ENCODE peak calls at places on chromosome X, in five cellular contexts. A, P, Y, K and W are unnamed samples. For H3K4me1 and H3K9me3, the result is how much of the 10 kb centered on the place peaks cover.

GRCh38 chrX:71098302-71098701 is 2.7 kb downstream of the FOXO4 start:
- DNase-seq in Y (peak), P (peak), K (no peak), A (peak), W (peak)

GRCh38 chrX:76428243-76429130 is 977 bp downstream of the MAGEE1 start:
- DNase-seq in K (peak), Y (no peak), P (peak), A (no peak), W (no peak)

GRCh38 chrX:141175786-141176185 is 1.1 kb downstream of the LDOC1 start:
- DNase-seq in A (no peak), K (no peak), P (no peak), Y (no peak), W (no peak)

GRCh38 chrX:23662853-23663252 is 4.4 kb upstream of the PRDX4 start:
- DNase-seq in A (peak), K (no peak), Y (no peak), P (no peak), W (no peak)

GRCh38 chrX:84865113-84865512 is 138.6 kb upstream of the APOOL start:
- DNase-seq in P (no peak), Y (no peak), A (peak), K (no peak), W (no peak)

GRCh38 chrX:119272882-119273806 is 37.1 kb downstream of the PGRMC1 start:
- DNase-seq in K (peak), A (peak), Y (no peak), P (peak), W (no peak)

GRCh38 chrX:105017641-105018040 is 202.9 kb downstream of the TEX13A start:
- DNase-seq in P (no peak), K (no peak), A (no peak), Y (no peak), W (no peak)

GRCh38 chrX:134599173-134599914 is 58.9 kb downstream of the PLAC1 start:
- DNase-seq in P (no peak), Y (no peak), A (peak), K (no peak), W (peak)

GRCh38 chrX:1537031-1537715 is at the start of gene P2RY8:
- DNase-seq in P (peak), K (no peak), A (no peak), Y (peak), W (peak)

GRCh38 chrX:103817502-103817901 is 14.6 kb downstream of the RAB9B start:
- DNase-seq in P (no peak), Y (peak), K (peak), A (peak), W (no peak)

GRCh38 chrX:12978205-12979010 is 3.5 kb downstream of the TMSB4X start:
- DNase-seq in A (peak), P (peak), K (peak), Y (peak), W (no peak)

GRCh38 chrX:97119474-97120109 is 235.9 kb downstream of the RPA4 start:
- DNase-seq in K (no peak), Y (no peak), A (no peak), P (no peak), W (no peak)

GRCh38 chrX:139801397-139801813 is 93.4 kb upstream of the MCF2 start:
- DNase-seq in A (no peak), P (no peak), Y (no peak), K (no peak), W (no peak)

GRCh38 chrX:133600536-133600935 is 185.2 kb upstream of the GPC4 start:
- DNase-seq in Y (no peak), K (no peak), P (no peak), A (no peak), W (no peak)

GRCh38 chrX:138875472-138875871 is 164.0 kb upstream of the FGF13 start:
- DNase-seq in A (no peak), P (no peak), K (no peak), Y (no peak), W (no peak)

GRCh38 chrX:135890087-135890585 is 3.1 kb downstream of the CT45A10 start:
- DNase-seq in K (no peak), A (no peak), P (no peak), Y (no peak), W (no peak)

GRCh38 chrX:24266996-24267395 is 46.9 kb downstream of the SUPT20HL2 start:
- DNase-seq in K (no peak), A (no peak), P (no peak), Y (no peak), W (no peak)

GRCh38 chrX:45191820-45192409 is 8.8 kb downstream of the DIPK2B start:
- DNase-seq in K (no peak), Y (no peak), A (no peak), P (no peak), W (no peak)

GRCh38 chrX:1322393-1322792 is 14.2 kb upstream of the IL3RA start:
- DNase-seq in Y (no peak), K (no peak), P (peak), A (no peak), W (no peak)

GRCh38 chrX:101398694-101399093 is 7.9 kb downstream of the RPL36A start:
- DNase-seq in P (no peak), K (no peak), A (no peak), Y (no peak), W (no peak)

GRCh38 chrX:143025628-143026027 is at the start of gene SPANXN4:
- DNase-seq in K (no peak), A (no peak), P (no peak), Y (no peak), W (no peak)

GRCh38 chrX:131828482-131828881 is 194.6 kb upstream of the STK26 start:
- DNase-seq in P (no peak), A (no peak), K (no peak), Y (no peak), W (no peak)

GRCh38 chrX:13068651-13069050 is 24.2 kb upstream of the FAM9C start:
- DNase-seq in A (no peak), P (no peak), K (no peak), Y (no peak), W (no peak)

GRCh38 chrX:65034641-65035450 is 58.6 kb upstream of the ZC4H2 start:
- DNase-seq in K (peak), A (peak), P (peak), Y (peak), W (peak)

GRCh38 chrX:152154050-152154449 is 15.7 kb upstream of the MAGEA10 start:
- DNase-seq in P (no peak), Y (no peak), A (no peak), K (no peak), W (no peak)

GRCh38 chrX:22095306-22095705 is 63.2 kb downstream of the PHEX start:
- DNase-seq in P (no peak), A (peak), K (peak), Y (no peak), W (peak)

GRCh38 chrX:63784902-63785692 is at the start of gene ARHGEF9:
- DNase-seq in P (no peak), K (peak), Y (no peak), A (peak), W (peak)

GRCh38 chrX:154333837-154334271 is 38.3 kb downstream of the TKTL1 start:
- DNase-seq in K (no peak), A (no peak), P (no peak), Y (peak), W (no peak)

GRCh38 chrX:46588263-46588662 is 14.7 kb downstream of the CHST7 start:
- DNase-seq in Y (peak), A (peak), K (no peak), P (no peak), W (peak)

GRCh38 chrX:46589977-46590723 is 16.6 kb downstream of the CHST7 start:
- DNase-seq in P (no peak), A (peak), Y (no peak), K (no peak), W (no peak)

GRCh38 chrX:46582964-46583363 is 9.4 kb downstream of the CHST7 start:
- DNase-seq in A (peak), Y (no peak), P (no peak), K (no peak), W (no peak)

GRCh38 chrX:46587753-46588171 is 14.2 kb downstream of the CHST7 start:
- DNase-seq in A (peak), P (no peak), K (no peak), Y (no peak), W (no peak)

GRCh38 chrX:46587158-46587557 is 13.6 kb downstream of the CHST7 start:
- DNase-seq in Y (no peak), K (no peak), A (no peak), P (no peak), W (no peak)
- H3K4me1 ChIP-seq in Y (under half), K (under half), A (under half), P (under half), W (under half)

GRCh38 chrX:11541510-11541909 is 124.2 kb downstream of the ARHGAP6 start:
- DNase-seq in P (no peak), A (peak), Y (no peak), K (no peak), W (no peak)
- H3K9me3 ChIP-seq in P (under half), A (under half), Y (under half), K (under half), W (under half)

DNA sequence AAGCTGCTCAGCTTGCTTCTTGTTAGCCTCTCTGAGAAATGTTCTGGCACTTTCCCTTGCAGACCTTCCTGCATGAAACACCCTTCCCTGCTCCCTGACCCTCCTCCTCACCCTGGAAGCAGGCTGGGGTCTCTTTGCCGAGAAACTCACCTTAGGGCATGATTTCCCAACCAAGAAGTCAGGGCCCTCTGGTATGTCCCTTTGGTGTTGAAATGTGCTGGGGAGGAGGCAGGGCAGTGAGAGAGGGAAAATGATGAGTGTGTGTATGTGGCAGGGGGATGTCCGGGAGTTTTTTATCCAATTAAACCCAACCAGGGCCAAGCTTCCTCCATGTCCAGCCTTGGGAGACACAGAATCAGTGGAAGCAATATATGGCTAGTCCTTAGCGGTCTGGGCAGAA is 5.1 kb downstream of the ELF4 start:
- DNase-seq in K (no peak), P (no peak), Y (no peak), A (no peak), W (no peak)
- H3K4me1 ChIP-seq in K (under half), P (under half), Y (under half), A (under half), W (under half)

DNA sequence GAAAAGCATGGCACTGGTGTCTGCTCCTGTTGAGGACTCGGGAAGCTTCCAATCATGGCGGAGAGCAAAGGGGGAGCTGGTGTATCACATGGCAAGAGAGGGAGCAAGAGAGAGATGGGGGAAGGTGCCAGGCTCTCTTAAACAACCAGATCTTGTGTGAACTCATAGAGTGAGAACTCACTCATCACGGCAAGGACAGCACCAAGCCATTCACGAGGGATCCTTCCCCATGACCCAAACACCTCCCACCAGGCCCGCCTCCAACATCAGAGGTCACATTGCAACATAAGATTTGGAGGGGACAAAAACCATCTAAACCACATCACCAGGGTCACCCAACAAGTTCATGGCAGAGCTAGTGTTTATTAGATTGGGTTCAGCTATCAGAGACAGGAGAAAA is 218.7 kb upstream of the BCOR start:
- DNase-seq in A (no peak), K (no peak), Y (no peak), P (no peak), W (no peak)
- H3K9me3 ChIP-seq in A (under half), K (under half), Y (under half), P (under half), W (under half)

DNA sequence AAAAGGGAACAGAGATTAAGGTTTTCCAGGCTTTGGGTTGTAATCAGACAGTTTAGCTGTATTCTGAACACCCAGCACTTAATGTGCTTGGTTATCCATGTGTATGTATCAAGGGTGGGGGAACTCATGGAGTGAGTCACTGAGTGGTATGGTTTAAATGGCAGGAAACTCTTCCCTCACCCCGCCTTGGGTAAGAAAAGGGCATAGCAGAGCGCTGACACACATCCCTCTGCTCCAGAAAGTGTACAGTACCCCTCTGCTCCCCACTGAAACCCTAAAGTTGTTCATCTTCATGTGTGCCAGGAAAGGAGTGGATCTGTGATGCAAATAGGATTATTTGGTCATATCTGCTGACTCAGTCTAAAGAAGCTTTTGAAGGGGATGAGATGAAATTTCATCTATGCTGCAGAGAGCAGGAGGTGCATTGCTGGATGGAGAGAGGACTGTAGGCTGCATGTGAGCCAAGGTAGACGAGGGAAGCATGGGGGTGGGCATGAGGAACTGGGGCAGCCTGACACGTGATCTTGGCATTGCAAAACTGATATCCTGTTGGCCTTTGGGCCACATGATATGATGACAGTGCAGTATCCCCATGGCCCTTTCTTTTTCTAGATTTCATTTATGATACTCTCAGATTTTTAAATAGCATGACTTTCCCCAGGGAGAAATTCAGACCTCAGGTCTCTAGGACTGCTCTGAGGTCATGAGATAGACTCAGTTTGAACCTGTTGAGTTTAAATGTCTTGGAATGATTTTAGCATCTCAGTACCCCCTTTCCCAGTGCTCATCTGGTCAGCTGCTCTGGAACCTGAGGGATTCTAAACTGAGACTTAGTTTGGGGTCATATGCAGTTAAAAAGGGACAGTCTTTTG is 84.8 kb downstream of the TMEM164 start:
- DNase-seq in A (peak), P (peak), K (no peak), Y (no peak), W (peak)
- H3K4me1 ChIP-seq in A (under half), P (under half), K (under half), Y (under half), W (under half)

GRCh38 chrX:80306007-80306406 is 114.2 kb upstream of the TENT5D start:
- DNase-seq in P (no peak), Y (no peak), K (no peak), A (no peak), W (no peak)
- H3K9me3 ChIP-seq in P (under half), Y (under half), K (under half), A (under half), W (under half)